ENCODE peak calls at places on chromosomes 4 and X, in nine cellular contexts. A is cerebellar cortex; O is fibroblast of mammary gland; P is stimulated activated CD4-positive, alpha-beta T cell treated with anti-CD3 and anti-CD28 coated beads, Interleukin-15, amount 100 ng/mL, for 1 hour; Z is uterus; N is cardiac fibroblast; T is choroid plexus epithelial cell; U is brain microvascular endothelial cell; V is non-pigmented ciliary epithelial cell. X is an unnamed sample.
A peak's percentile ranks its signal among the peaks of the same experiment; 100 is the strongest.

GRCh38 chrX:1743105-1743504 is 128.2 kb downstream of the ASMT start:
- DNase-seq in A (no peak), O (no peak), P (no peak), Z (no peak), N (no peak), T (no peak), U (no peak), V (no peak), X (no peak)

GRCh38 chrX:149522914-149523313 is 17.8 kb upstream of the IDS start:
- DNase-seq in A (no peak), O (no peak), P (no peak), Z (no peak), N (no peak), T (no peak), U (no peak), V (no peak), X (no peak)

GRCh38 chrX:115341421-115341820 is 51.9 kb downstream of the LUZP4 start:
- DNase-seq in A (no peak), O (no peak), P (no peak), Z (no peak), N (no peak), T (no peak), U (no peak), V (no peak), X (no peak)

GRCh38 chr4:6391186-6391851 is 81.1 kb downstream of the PPP2R2C start:
- DNase-seq in A (no peak), O (no peak), P (no peak), Z (no peak), N (no peak), T (no peak), U (no peak), V (no peak), X (no peak)

GRCh38 chrX:52034211-52034610 is 34.8 kb downstream of the MAGED4B start:
- DNase-seq in A (no peak), O (no peak), P (no peak), Z (no peak), N (no peak), T (no peak), U (no peak), V (no peak), X (no peak)

GRCh38 chrX:74613350-74614192 is 853 bp downstream of the RLIM start:
- DNase-seq in A (peak; percentile 2), O (peak; percentile 45), P (no peak), Z (no peak), N (peak; percentile 50), T (peak; percentile 46), U (peak; percentile 6), V (peak; percentile 4), X (no peak)

GRCh38 chr4:52959545-52959944 is 97.4 kb downstream of the RASL11B start:
- DNase-seq in A (no peak), O (peak; percentile 92), P (no peak), Z (no peak), N (peak; percentile 48), T (peak; percentile 53), U (no peak), V (peak; percentile 51), X (no peak)

GRCh38 chrX:53483838-53484420 is 49.8 kb upstream of the HSD17B10 start:
- DNase-seq in A (peak; percentile 54), O (peak; percentile 48), P (no peak), Z (no peak), N (peak; percentile 32), T (no peak), U (no peak), V (no peak), X (no peak)

GRCh38 chr4:3238721-3239120 is 10.2 kb upstream of the MSANTD1 start:
- DNase-seq in A (no peak), O (no peak), P (no peak), Z (no peak), N (no peak), T (no peak), U (no peak), V (no peak), X (no peak)

GRCh38 chr4:90357117-90357710 is 230.0 kb downstream of the CCSER1 start:
- DNase-seq in A (peak; percentile 67), O (peak; percentile 82), P (no peak), Z (no peak), N (peak; percentile 77), T (peak; percentile 91), U (peak; percentile 6), V (peak; percentile 48), X (no peak)

GRCh38 chr4:13892739-13893105 is 265.2 kb upstream of the BOD1L1 start:
- DNase-seq in A (no peak), O (no peak), P (no peak), Z (no peak), N (no peak), T (peak; percentile 75), U (peak; percentile 80), V (no peak), X (no peak)

GRCh38 chr4:148026022-148026421 is 294.1 kb downstream of the ARHGAP10 start:
- DNase-seq in A (no peak), O (peak; percentile 97), P (no peak), Z (no peak), N (peak; percentile 76), T (peak; percentile 94), U (peak; percentile 91), V (peak; percentile 85), X (no peak)

GRCh38 chr4:38281416-38282071 is 321.3 kb downstream of the PTTG2 start:
- DNase-seq in A (no peak), O (peak; percentile 45), P (no peak), Z (no peak), N (peak; percentile 59), T (peak; percentile 63), U (peak; percentile 16), V (no peak), X (no peak)

GRCh38 chr4:15901996-15902395 is 36.5 kb downstream of the FGFBP1 start:
- DNase-seq in A (no peak), O (no peak), P (no peak), Z (no peak), N (no peak), T (no peak), U (no peak), V (no peak), X (no peak)